ENCODE peak calls at places on chromosomes 1 and 21, in eight cellular contexts. S is activated effector memory CD4-positive, alpha-beta T cell treated with Interleukin-2 at 50 U/mL for 16 hours; K is amniotic stem cell; Q is Panc1; D is KBM-7; F is RPMI8226; C is EL; J is fibroblast of lung. G is an unnamed sample.

GRCh38 chr1:216566809-216567208 is 143.6 kb upstream of the USH2A start:
- DNase-seq in S (no peak), K (peak; percentile 1), Q (no peak), D (peak; percentile 0), F (peak; percentile 10), C (peak; percentile 18), J (peak; percentile 8), G (peak; percentile 2)

GRCh38 chr21:28608646-28609045 is 384.0 kb downstream of the LTN1 start:
- DNase-seq in S (no peak), K (no peak), Q (no peak), D (no peak), F (no peak), C (peak; percentile 13), J (no peak), G (no peak)

GRCh38 chr1:172497230-172497629 is 35.7 kb upstream of the SUCO start:
- DNase-seq in S (no peak), K (peak; percentile 68), Q (no peak), D (peak; percentile 15), F (peak; percentile 34), C (peak; percentile 89), J (peak; percentile 86), G (peak; percentile 53)

GRCh38 chr1:10511494-10511885 is 36.7 kb downstream of the PEX14 start:
- DNase-seq in S (no peak), K (no peak), Q (no peak), D (no peak), F (no peak), C (no peak), J (no peak), G (no peak)

GRCh38 chr1:77678628-77679610 is 3.5 kb downstream of the ZZZ3 start:
- DNase-seq in S (no peak), K (no peak), Q (no peak), D (no peak), F (no peak), C (no peak), J (no peak), G (no peak)

GRCh38 chr1:180643693-180644092 is 11.9 kb downstream of the XPR1 start:
- DNase-seq in S (no peak), K (no peak), Q (no peak), D (no peak), F (peak; percentile 51), C (peak; percentile 10), J (peak; percentile 32), G (peak; percentile 27)

GRCh38 chr21:43340491-43341348 is 86.2 kb downstream of the SIK1 start:
- DNase-seq in S (no peak), K (peak; percentile 31), Q (no peak), D (no peak), F (no peak), C (peak; percentile 91), J (peak; percentile 90), G (peak; percentile 82)

GRCh38 chr1:173328961-173329360 is 121.8 kb upstream of the TNFSF4 start:
- DNase-seq in S (no peak), K (no peak), Q (no peak), D (no peak), F (no peak), C (no peak), J (no peak), G (no peak)

GRCh38 chr21:35275776-35276175 is 226.7 kb upstream of the RUNX1 start:
- DNase-seq in S (no peak), K (peak; percentile 46), Q (no peak), D (no peak), F (no peak), C (no peak), J (peak; percentile 65), G (no peak)

GRCh38 chr1:213997031-213997771 is 9.4 kb downstream of the PROX1 start:
- DNase-seq in S (no peak), K (no peak), Q (no peak), D (no peak), F (peak; percentile 23), C (no peak), J (no peak), G (no peak)